ENCODE peak calls at places on chromosomes 2 and 18, in ten cellular contexts. T is stimulated activated CD4-positive, alpha-beta T cell treated with anti-CD3 and anti-CD28 coated beads, Interleukin-4, amount 100 ng/mL, for 24 hours; G is nucleus accumbens; X is CD8-positive, alpha-beta memory T cell; R is SJCRH30; Z is fibroblast of lung; B is stimulated activated CD8-positive, alpha-beta memory T cell treated with anti-CD3 and anti-CD28 coated beads, Interleukin-4, amount 100 ng/mL, for 1 hour; J is posterior cingulate gyrus; C is PC-9; A is lung. I is an unnamed sample.

GRCh38 chr2:224638338-224638823 is 53.2 kb upstream of the CUL3 start:
- DNase-seq in J (no peak), A (no peak), X (no peak), Z (peak), G (no peak), R (no peak), B (no peak), T (peak), C (no peak), I (peak)

GRCh38 chr2:46268196-46268595 is 29.0 kb upstream of the EPAS1 start:
- DNase-seq in R (no peak), G (no peak), T (no peak), A (no peak), B (no peak), X (no peak), J (no peak), C (no peak), Z (peak), I (no peak)

GRCh38 chr2:47241715-47242114 is 86.6 kb upstream of the STPG4 start:
- DNase-seq in X (no peak), G (no peak), B (no peak), T (no peak), R (no peak), Z (no peak), C (no peak), J (no peak), A (no peak), I (no peak)

GRCh38 chr2:38528008-38528442 is 74.7 kb downstream of the HNRNPLL start:
- DNase-seq in T (peak), Z (peak), C (peak), J (peak), R (peak), B (no peak), A (no peak), G (no peak), X (no peak), I (no peak)

GRCh38 chr2:31235504-31235902 is 1.6 kb downstream of the EHD3 start:
- DNase-seq in B (no peak), T (no peak), Z (peak), A (no peak), X (no peak), R (no peak), G (no peak), J (no peak), C (no peak), I (no peak)

GRCh38 chr2:236646441-236646840 is 76.8 kb downstream of the ACKR3 start:
- DNase-seq in B (no peak), A (no peak), Z (no peak), J (no peak), T (no peak), G (no peak), R (no peak), X (no peak), C (no peak), I (no peak)

GRCh38 chr2:112880081-112880531 is 30.9 kb upstream of the IL37 start:
- DNase-seq in A (no peak), Z (peak), G (no peak), B (no peak), J (no peak), T (no peak), X (no peak), R (no peak), C (no peak), I (no peak)

GRCh38 chr2:3036432-3037125 is 341.0 kb downstream of the EIPR1 start:
- DNase-seq in J (no peak), T (no peak), G (no peak), C (no peak), X (no peak), Z (no peak), B (no peak), A (no peak), R (no peak), I (no peak)

GRCh38 chr2:233851169-233851568 is 3.2 kb downstream of the HJURP start:
- DNase-seq in T (no peak), A (no peak), Z (no peak), C (no peak), X (no peak), B (no peak), R (no peak), J (no peak), G (no peak), I (no peak)

GRCh38 chr2:45984366-45984765 is 312.8 kb upstream of the EPAS1 start:
- DNase-seq in A (peak), J (no peak), B (no peak), R (no peak), T (no peak), X (no peak), C (no peak), G (no peak), Z (no peak), I (no peak)

GRCh38 chr2:127012868-127013267 is 94.1 kb downstream of the BIN1 start:
- DNase-seq in G (no peak), A (no peak), R (no peak), B (no peak), C (no peak), Z (peak), X (no peak), T (no peak), J (no peak), I (no peak)

GRCh38 chr18:49768051-49768391 is 45.3 kb downstream of the ACAA2 start:
- DNase-seq in T (no peak), A (peak), R (peak), J (no peak), C (peak), B (no peak), G (no peak), X (no peak), Z (peak), I (no peak)

GRCh38 chr2:73877071-73877802 is 15.6 kb upstream of the ACTG2 start:
- DNase-seq in T (no peak), Z (no peak), A (no peak), B (no peak), J (no peak), R (no peak), G (no peak), X (no peak), C (no peak), I (peak)

GRCh38 chr2:74474899-74475298 is 2.4 kb upstream of the MRPL53 start:
- DNase-seq in J (no peak), T (no peak), R (peak), X (no peak), B (no peak), G (no peak), Z (no peak), A (no peak), C (no peak), I (no peak)

GRCh38 chr2:54041135-54041534 is 70.3 kb upstream of the PSME4 start:
- DNase-seq in B (no peak), X (no peak), R (no peak), Z (peak), A (no peak), G (no peak), C (no peak), J (no peak), T (peak), I (no peak)

GRCh38 chr2:191497822-191498221 is 180.1 kb upstream of the NABP1 start:
- DNase-seq in G (no peak), X (no peak), B (no peak), A (no peak), C (no peak), T (no peak), Z (no peak), R (no peak), J (no peak), I (no peak)

GRCh38 chr2:38178556-38179419 is 102.8 kb upstream of the CYP1B1 start:
- DNase-seq in T (no peak), C (peak), R (no peak), X (no peak), Z (peak), G (no peak), A (no peak), J (no peak), B (no peak), I (no peak)

GRCh38 chr18:55251186-55251995 is 292.1 kb upstream of the CCDC68 start:
- DNase-seq in J (no peak), C (no peak), T (no peak), A (no peak), G (no peak), X (no peak), R (no peak), Z (peak), B (no peak), I (peak)

GRCh38 chr2:35199298-35199697 is 1156.3 kb upstream of the CRIM1 start:
- DNase-seq in G (no peak), C (no peak), A (no peak), R (no peak), X (no peak), T (no peak), B (no peak), Z (no peak), J (no peak), I (no peak)

GRCh38 chr2:11040992-11041391 is 114.3 kb upstream of the SLC66A3 start:
- DNase-seq in X (no peak), Z (no peak), J (no peak), R (no peak), G (no peak), A (no peak), B (no peak), T (no peak), C (no peak), I (no peak)

GRCh38 chr2:18521084-18521483 is 39.4 kb downstream of the RDH14 start:
- DNase-seq in C (no peak), A (no peak), B (no peak), R (no peak), T (no peak), Z (no peak), G (no peak), J (no peak), X (no peak), I (no peak)

GRCh38 chr2:25376750-25377621 is 35.3 kb upstream of the DNMT3A start:
- DNase-seq in X (peak), C (peak), G (peak), Z (peak), T (peak), R (peak), B (peak), A (peak), J (peak), I (peak)

GRCh38 chr2:230706053-230706498 is 6.6 kb upstream of the CAB39 start:
- DNase-seq in A (no peak), G (no peak), R (no peak), Z (no peak), T (no peak), C (no peak), B (no peak), X (no peak), J (no peak), I (no peak)

GRCh38 chr2:8549942-8550341 is 131.9 kb upstream of the ID2 start:
- DNase-seq in X (no peak), B (no peak), R (no peak), J (no peak), T (no peak), Z (no peak), A (no peak), G (no peak), C (no peak), I (no peak)

GRCh38 chr18:3402962-3403585 is 46.9 kb upstream of the TGIF1 start:
- DNase-seq in C (no peak), Z (peak), T (no peak), A (no peak), G (no peak), B (no peak), X (no peak), R (peak), J (no peak), I (no peak)

GRCh38 chr2:182058056-182058455 is 72.4 kb downstream of the PPP1R1C start:
- DNase-seq in R (no peak), B (no peak), G (no peak), T (no peak), J (no peak), A (no peak), X (no peak), Z (no peak), C (no peak), I (no peak)

I was measured in DMS153.